ENCODE peak calls at places on chromosome 19, in eight cellular contexts. D is erythroblast, S is stomach, M is suprapubic skin, P is uterus, R is IMR-90, K is ovary, G is tibial nerve. C is an unnamed sample.

GRCh38 chr19:42942187-42942789 is 5.3 kb upstream of the PSG7 start:
- DNase-seq in G (no peak), D (no peak), K (no peak), S (no peak), R (peak; percentile 20), M (no peak), P (no peak), C (no peak)

GRCh38 chr19:16885166-16885565 is 3.6 kb upstream of the F2RL3 start:
- DNase-seq in S (no peak), P (no peak), K (no peak), D (no peak), G (no peak), R (no peak), M (no peak), C (no peak)

GRCh38 chr19:30790048-30790680 is 418.0 kb downstream of the ZNF536 start:
- DNase-seq in K (no peak), M (peak; percentile 52), G (no peak), D (no peak), P (no peak), R (no peak), S (no peak), C (no peak)

GRCh38 chr19:21604941-21605548 is 99.6 kb downstream of the ZNF429 start:
- DNase-seq in M (no peak), D (no peak), P (no peak), G (no peak), R (no peak), K (no peak), S (no peak), C (no peak)

GRCh38 chr19:38209671-38210457 is 14.2 kb downstream of the DPF1 start:
- DNase-seq in S (peak; percentile 49), M (peak; percentile 85), D (no peak), P (peak; percentile 86), R (peak; percentile 37), G (peak; percentile 66), K (peak; percentile 91), C (no peak)

GRCh38 chr19:46970815-46971214 is 48.8 kb upstream of the NPAS1 start:
- DNase-seq in M (no peak), P (no peak), S (no peak), R (peak; percentile 73), D (no peak), K (no peak), G (no peak), C (no peak)

GRCh38 chr19:10219678-10220077 is 11.5 kb downstream of the S1PR2 start:
- DNase-seq in M (no peak), R (peak; percentile 89), G (no peak), P (no peak), D (peak; percentile 21), K (no peak), S (no peak), C (no peak)

GRCh38 chr19:33472696-33473624 is 48.6 kb downstream of the PEPD start:
- DNase-seq in S (no peak), P (peak; percentile 23), R (peak; percentile 99), M (peak; percentile 54), K (no peak), G (no peak), D (no peak), C (peak; percentile 99)

GRCh38 chr19:44887648-44888047 is 3.4 kb upstream of the TOMM40 start:
- DNase-seq in S (no peak), K (no peak), M (no peak), D (no peak), G (no peak), R (no peak), P (no peak), C (no peak)
- TF ChIP-seq POLR2A in S (no peak), K (no peak), M (no peak), D (no peak), G (no peak), R (no peak), P (no peak), C (no peak)

GRCh38 chr19:35349614-35350521 is 2.2 kb downstream of the FFAR1 start:
- DNase-seq in S (no peak), R (no peak), D (no peak), M (peak; percentile 65), G (no peak), P (no peak), K (peak; percentile 24), C (no peak)

GRCh38 chr19:35347171-35347929 is at the start of gene FFAR1:
- DNase-seq in G (no peak), M (peak; percentile 47), D (no peak), R (no peak), K (no peak), P (no peak), S (peak; percentile 15), C (no peak)

GRCh38 chr19:35350591-35350990 is 2.9 kb downstream of the FFAR1 start:
- DNase-seq in M (peak; percentile 52), S (no peak), P (no peak), K (peak; percentile 11), G (no peak), R (no peak), D (no peak), C (no peak)

GRCh38 chr19:35347930-35348298 is 212 bp downstream of the FFAR1 start:
- DNase-seq in R (no peak), S (no peak), G (no peak), P (no peak), D (no peak), K (no peak), M (peak; percentile 37), C (no peak)

GRCh38 chr19:35348909-35349611 is 1.4 kb downstream of the FFAR1 start:
- DNase-seq in R (no peak), G (no peak), D (no peak), S (no peak), P (no peak), M (peak; percentile 57), K (peak; percentile 87), C (no peak)
- TF ChIP-seq POLR2A in R (no peak), G (no peak), D (no peak), S (no peak), P (no peak), M (no peak), K (no peak), C (no peak)

DNA sequence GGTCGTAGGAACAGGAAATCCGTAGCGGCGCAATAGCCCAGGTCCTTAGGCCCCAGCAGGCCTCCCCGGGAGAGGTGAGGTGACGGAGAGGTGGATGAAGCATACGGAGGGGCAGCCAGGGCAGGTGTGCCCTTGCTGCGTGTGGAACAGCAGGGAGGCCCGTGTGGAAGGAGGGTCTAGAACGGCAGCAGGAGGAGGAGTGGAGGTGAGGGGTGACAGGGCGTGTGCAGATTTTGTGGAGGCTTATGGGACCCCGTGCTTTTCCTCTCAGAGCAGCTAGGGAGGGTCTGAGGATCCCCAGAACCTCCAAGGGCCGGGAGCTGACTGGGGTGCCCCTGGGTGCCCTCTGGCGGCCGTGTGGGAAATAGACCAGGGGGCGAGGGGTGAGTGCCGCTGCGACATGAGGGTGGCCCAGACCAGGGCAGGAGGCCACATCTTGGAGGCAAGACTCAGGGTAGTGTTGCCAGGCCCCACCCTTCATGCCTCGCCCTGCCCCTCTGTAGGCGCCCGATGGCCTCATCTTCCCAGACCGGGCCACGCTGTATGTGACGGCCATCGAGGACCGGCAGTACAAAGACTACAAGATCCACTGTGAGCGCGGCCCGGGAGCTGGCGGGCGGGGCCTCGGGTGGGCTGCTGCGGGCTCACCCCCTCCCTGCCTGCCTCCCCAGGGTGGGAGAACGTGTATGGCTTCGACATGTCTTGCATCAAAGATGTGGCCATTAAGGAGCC is 5.0 kb upstream of the ADM5 start:
- DNase-seq in K (no peak), G (no peak), S (no peak), D (no peak), R (no peak), M (peak; percentile 77), P (no peak), C (no peak)
- TF ChIP-seq POLR2A in K (no peak), G (no peak), S (no peak), D (no peak), R (no peak), M (no peak), P (no peak), C (no peak)

DNA sequence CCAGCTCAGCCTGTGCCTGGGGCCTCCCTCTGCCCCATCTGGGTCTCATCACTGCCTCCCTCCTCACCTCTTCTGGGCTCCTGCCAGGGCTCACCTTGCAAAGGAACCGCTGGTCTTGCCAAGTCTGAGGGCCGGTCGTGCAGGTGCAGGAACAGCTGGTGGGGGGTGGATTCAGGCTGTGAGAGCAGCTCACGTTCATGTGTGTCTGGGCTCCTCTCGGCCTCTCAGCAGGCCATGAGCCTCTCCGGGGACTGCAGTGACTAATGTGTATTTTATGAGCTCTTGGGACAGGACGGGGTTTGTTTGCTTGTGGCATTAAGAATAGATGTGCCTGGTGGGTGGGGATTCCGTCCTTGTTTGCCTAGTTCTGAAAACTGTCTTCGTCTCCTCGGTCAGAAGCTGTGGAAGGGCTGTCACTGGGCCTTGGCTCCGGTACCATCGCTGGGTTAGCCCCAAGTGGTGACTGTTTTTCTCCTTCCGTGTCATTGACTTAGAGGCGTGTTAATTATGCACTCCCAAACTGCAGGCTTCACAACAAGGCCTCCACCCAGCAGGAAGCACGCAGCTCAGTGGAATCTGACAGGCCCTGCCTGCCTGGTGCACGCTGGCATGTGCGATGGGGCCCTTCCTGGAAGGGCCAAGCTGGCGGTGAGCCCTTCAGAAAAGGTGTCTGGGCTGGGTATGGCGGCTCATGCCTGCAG is 77.6 kb downstream of the KDM4B start:
- DNase-seq in M (no peak), R (peak; percentile 40), D (no peak), K (no peak), S (peak; percentile 83), G (no peak), P (no peak), C (peak; percentile 93)
- TF ChIP-seq POLR2A in M (no peak), R (no peak), D (no peak), K (no peak), S (no peak), G (no peak), P (no peak), C (no peak)

DNA sequence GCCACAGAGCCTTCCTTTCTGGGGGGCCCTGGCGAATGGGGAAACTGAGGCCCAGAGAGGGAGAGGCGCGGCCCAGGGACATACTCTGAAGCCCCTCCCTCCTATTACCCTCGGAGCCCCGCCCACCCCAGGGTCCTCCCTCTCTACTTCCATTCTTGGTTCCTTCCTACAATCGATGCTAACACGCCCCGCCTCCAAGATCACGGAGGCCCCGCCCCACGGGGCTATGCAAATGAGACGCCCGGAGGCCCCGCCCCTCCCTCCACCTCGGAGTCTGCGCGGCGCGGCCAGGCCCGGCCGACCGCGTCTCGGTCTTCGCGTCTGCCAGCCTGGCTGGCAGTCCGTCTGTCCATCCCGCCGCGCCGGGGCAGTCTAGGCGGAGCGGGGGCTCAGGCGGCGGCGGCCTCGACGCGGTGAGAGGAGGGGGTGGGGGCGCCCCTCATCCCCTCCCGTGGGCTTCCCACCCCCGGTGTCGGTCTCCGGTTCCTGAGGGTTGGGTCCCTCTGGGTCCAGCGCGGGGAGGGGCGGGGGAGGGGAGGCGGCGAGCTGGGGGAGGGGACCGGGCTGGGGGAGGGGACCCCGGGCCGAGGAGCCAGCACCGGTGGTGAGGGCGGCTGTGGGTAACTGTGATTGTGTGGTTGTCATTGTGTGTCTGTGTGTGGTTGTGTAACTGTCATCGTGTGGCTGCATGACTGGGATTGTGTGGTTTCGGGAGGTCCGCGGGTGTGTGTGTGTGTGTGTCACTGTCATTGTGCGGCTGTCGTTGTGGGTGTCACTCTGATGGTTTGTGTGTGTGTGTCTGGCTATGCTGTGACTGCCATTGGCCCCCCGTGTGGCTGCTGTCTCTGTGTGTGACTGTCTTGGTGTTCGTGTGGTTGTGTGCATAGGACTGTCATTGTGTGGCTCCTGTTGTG is at the start of gene PLPPR2:
- DNase-seq in G (peak; percentile 96), M (peak; percentile 97), P (peak; percentile 96), K (peak; percentile 96), D (peak; percentile 81), S (peak; percentile 95), R (peak; percentile 81), C (peak; percentile 81)
- TF ChIP-seq POLR2A in G (peak; percentile 35), M (no peak), P (peak; percentile 70), K (peak; percentile 65), D (peak; percentile 2), S (no peak), R (peak; percentile 84), C (peak; percentile 89)

C was measured in H54.